ENCODE peak calls at places on chromosomes 6 and 20, in eight cellular contexts. J, O, T, K, V, R, Q and E are unnamed samples.

GRCh38 chr6:106124015-106124414 is 37.9 kb downstream of the PRDM1 start:
- DNase-seq in Q (no peak), O (no peak), J (no peak), K (no peak), R (no peak), V (no peak), T (no peak), E (no peak)

GRCh38 chr20:58012731-58013510 is 215.5 kb downstream of the ANKRD60 start:
- DNase-seq in J (no peak), O (no peak), T (no peak), V (no peak), Q (no peak), K (no peak), R (peak), E (no peak)

GRCh38 chr20:46991850-46992639 is 97.4 kb downstream of the EYA2 start:
- DNase-seq in Q (no peak), R (no peak), T (no peak), O (no peak), V (no peak), J (no peak), K (no peak), E (no peak)

GRCh38 chr6:166781331-166781730 is 154.3 kb upstream of the RPS6KA2 start:
- DNase-seq in K (no peak), O (no peak), T (no peak), V (no peak), R (no peak), J (no peak), Q (no peak), E (no peak)

GRCh38 chr6:134720353-134721094 is 229.4 kb downstream of the ALDH8A1 start:
- DNase-seq in O (peak), Q (no peak), V (no peak), K (no peak), T (no peak), J (no peak), R (no peak), E (no peak)

GRCh38 chr6:41469156-41469950 is 76.8 kb upstream of the FOXP4 start:
- DNase-seq in J (no peak), V (no peak), Q (no peak), R (peak), K (no peak), T (no peak), O (no peak), E (no peak)

GRCh38 chr6:166556336-166556735 is 30.1 kb downstream of the RAMACL start:
- DNase-seq in K (no peak), O (no peak), R (no peak), T (no peak), V (no peak), Q (no peak), J (no peak), E (no peak)

GRCh38 chr6:170088349-170088951 is 202.4 kb downstream of the DLL1 start:
- DNase-seq in J (no peak), K (no peak), Q (peak), T (peak), V (no peak), R (no peak), O (no peak), E (peak)

GRCh38 chr6:168670386-168670985 is 229.5 kb downstream of the SMOC2 start:
- DNase-seq in O (no peak), T (peak), Q (no peak), V (no peak), K (no peak), R (no peak), J (no peak), E (no peak)

GRCh38 chr6:7909323-7910276 is 988 bp downstream of the TXNDC5 start:
- DNase-seq in Q (no peak), J (no peak), O (peak), R (peak), K (peak), V (peak), T (peak), E (peak)

GRCh38 chr20:37937686-37938085 is 34.8 kb downstream of the VSTM2L start:
- DNase-seq in Q (no peak), R (no peak), J (no peak), V (no peak), O (no peak), K (no peak), T (no peak), E (no peak)

GRCh38 chr6:146339716-146340115 is 203.9 kb upstream of the RAB32 start:
- DNase-seq in V (no peak), Q (no peak), R (no peak), K (no peak), O (no peak), T (no peak), J (no peak), E (no peak)

GRCh38 chr20:63700199-63701050 is 4.0 kb downstream of the TNFRSF6B start:
- DNase-seq in J (no peak), Q (no peak), V (no peak), R (no peak), O (no peak), K (peak), T (peak), E (no peak)

GRCh38 chr6:110101885-110102284 is 77.6 kb downstream of the WASF1 start:
- DNase-seq in J (no peak), O (no peak), R (peak), Q (peak), V (no peak), K (no peak), T (no peak), E (peak)

GRCh38 chr20:42118409-42119125 is 500.4 kb upstream of the CHD6 start:
- DNase-seq in R (no peak), O (no peak), K (no peak), J (no peak), T (no peak), Q (no peak), V (no peak), E (no peak)

GRCh38 chr6:39929733-39930461 is 4.4 kb downstream of the MOCS1 start:
- DNase-seq in V (no peak), R (no peak), Q (no peak), J (no peak), K (no peak), T (no peak), O (no peak), E (no peak)

GRCh38 chr6:132333639-132334516 is 67.4 kb downstream of the MOXD1 start:
- DNase-seq in Q (no peak), O (no peak), J (no peak), R (no peak), T (no peak), K (peak), V (no peak), E (no peak)

GRCh38 chr20:11117808-11118528 is 444.2 kb upstream of the JAG1 start:
- DNase-seq in K (no peak), R (peak), Q (no peak), O (no peak), V (no peak), T (no peak), J (no peak), E (no peak)

GRCh38 chr6:139164001-139164400 is 29.1 kb downstream of the HECA start:
- DNase-seq in V (peak), J (no peak), O (no peak), Q (no peak), K (no peak), R (no peak), T (no peak), E (no peak)

GRCh38 chr6:106035655-106036054 is 50.5 kb upstream of the PRDM1 start:
- DNase-seq in J (no peak), R (no peak), O (no peak), T (no peak), V (no peak), K (no peak), Q (no peak), E (no peak)

GRCh38 chr20:45342863-45343444 is 5.3 kb downstream of the SDC4 start:
- DNase-seq in J (no peak), V (no peak), Q (no peak), T (no peak), K (no peak), R (no peak), O (no peak), E (no peak)

GRCh38 chr6:121811106-121811505 is 375.7 kb downstream of the GJA1 start:
- DNase-seq in T (no peak), R (no peak), J (no peak), Q (no peak), O (no peak), K (no peak), V (no peak), E (no peak)

GRCh38 chr6:96809119-96809518 is 28.2 kb downstream of the GPR63 start:
- DNase-seq in Q (no peak), R (no peak), O (no peak), K (no peak), V (no peak), T (no peak), J (no peak), E (no peak)

GRCh38 chr6:36067374-36068011 is 39.9 kb downstream of the MAPK14 start:
- DNase-seq in Q (no peak), T (no peak), J (no peak), V (no peak), O (no peak), K (no peak), R (no peak), E (no peak)

GRCh38 chr6:148653138-148653776 is 93.6 kb upstream of the UST start:
- DNase-seq in V (no peak), R (no peak), T (no peak), Q (no peak), O (no peak), K (no peak), J (no peak), E (no peak)

GRCh38 chr6:90350689-90351554 is 54.3 kb upstream of the BACH2 start:
- DNase-seq in O (no peak), V (peak), K (no peak), Q (peak), J (no peak), R (no peak), T (no peak), E (no peak)

GRCh38 chr6:109513571-109514071 is 30.6 kb upstream of the ZBTB24 start:
- DNase-seq in R (no peak), V (no peak), O (no peak), K (no peak), Q (no peak), J (no peak), T (no peak), E (no peak)

GRCh38 chr6:32609731-32610640 is 20.3 kb upstream of the HLA-DRB1 start:
- DNase-seq in J (peak), V (peak), T (peak), O (peak), Q (peak), K (peak), R (peak), E (peak)

GRCh38 chr6:30399390-30400058 is 54.6 kb downstream of the RPP21 start:
- DNase-seq in V (no peak), Q (no peak), T (no peak), K (no peak), R (no peak), J (no peak), O (no peak), E (no peak)

GRCh38 chr6:112372213-112372806 is 25.2 kb downstream of the RFPL4B start:
- DNase-seq in Q (no peak), K (peak), R (no peak), O (no peak), J (no peak), T (no peak), V (no peak), E (no peak)

GRCh38 chr6:78909391-78909790 is 42.0 kb downstream of the IRAK1BP1 start:
- DNase-seq in Q (no peak), V (no peak), J (no peak), T (no peak), K (no peak), R (no peak), O (no peak), E (no peak)

GRCh38 chr6:36318690-36319435 is 17.8 kb downstream of the BNIP5 start:
- DNase-seq in J (no peak), Q (no peak), O (no peak), V (no peak), K (no peak), R (no peak), T (no peak), E (no peak)

GRCh38 chr20:3358676-3359340 is 48.7 kb downstream of the DNAAF9 start:
- DNase-seq in O (no peak), J (no peak), T (no peak), V (no peak), K (no peak), Q (no peak), R (no peak), E (no peak)

GRCh38 chr6:107491059-107491609 is 1.2 kb downstream of the SOBP start:
- DNase-seq in O (no peak), J (no peak), T (peak), V (no peak), K (peak), R (peak), Q (peak), E (peak)

GRCh38 chr20:32539817-32540675 is 45.1 kb downstream of the NOL4L start:
- DNase-seq in Q (no peak), K (no peak), O (peak), V (peak), J (peak), T (no peak), R (no peak), E (no peak)

GRCh38 chr20:22430154-22430745 is 154.1 kb downstream of the FOXA2 start:
- DNase-seq in V (no peak), O (no peak), K (no peak), T (peak), R (peak), Q (no peak), J (no peak), E (no peak)

GRCh38 chr6:42118162-42119001 is 24.0 kb downstream of the C6orf132 start:
- DNase-seq in R (no peak), O (no peak), J (no peak), K (no peak), T (no peak), Q (no peak), V (no peak), E (no peak)